ENCODE peak calls at places on chromosomes 16 and 17, in five cellular contexts. N, C, V, X and B are unnamed samples.

GRCh38 chr17:17515921-17516295 is 19.7 kb upstream of the RASD1 start:
- DNase-seq in C (peak; percentile 36), V (no peak), N (no peak), X (peak; percentile 76), B (peak; percentile 18)

GRCh38 chr17:29151567-29151966 is 28.6 kb downstream of the MYO18A start:
- DNase-seq in N (no peak), C (peak; percentile 84), X (peak; percentile 91), V (no peak), B (peak; percentile 79)

GRCh38 chr16:971981-972315 is 1.2 kb upstream of the LMF1 start:
- DNase-seq in X (no peak), C (no peak), V (no peak), N (no peak), B (no peak)

GRCh38 chr17:80109713-80110446 is 8.5 kb downstream of the GAA start:
- DNase-seq in X (no peak), C (no peak), N (no peak), V (no peak), B (peak; percentile 92)

GRCh38 chr17:78781339-78782304 is at the start of gene CYTH1:
- DNase-seq in N (no peak), X (peak; percentile 44), V (peak; percentile 63), C (peak; percentile 16), B (peak; percentile 26)

GRCh38 chr17:58039975-58040374 is 32.9 kb upstream of the SRSF1 start:
- DNase-seq in N (no peak), C (no peak), V (no peak), X (no peak), B (peak; percentile 62)

GRCh38 chr17:56908061-56908542 is 5.7 kb downstream of the TRIM25 start:
- DNase-seq in N (no peak), C (peak; percentile 55), X (no peak), V (peak; percentile 84), B (no peak)

GRCh38 chr17:50180066-50180465 is 14.3 kb downstream of the SGCA start:
- DNase-seq in V (no peak), N (no peak), C (no peak), X (no peak), B (no peak)

GRCh38 chr16:71645450-71645849 is 19.5 kb downstream of the MARVELD3 start:
- DNase-seq in N (no peak), X (peak; percentile 33), V (peak; percentile 17), C (peak; percentile 56), B (peak; percentile 12)

GRCh38 chr16:57803413-57803990 is 1.2 kb upstream of the KIFC3 start:
- DNase-seq in X (no peak), C (no peak), V (no peak), N (no peak), B (no peak)